ENCODE peak calls at places on chromosome X, in four cellular contexts. One of them, this sample, is unnamed.

GRCh38 chrX:103517246-103517645 is 2.0 kb downstream of the RAB40A start:
- DNase-seq in SK-N-SH: no peak
- DNase-seq in GM12878: no peak
- DNase-seq in H1: no peak
- DNase-seq in this sample: no peak

GRCh38 chrX:96314974-96315373 is 369.7 kb upstream of the DIAPH2 start:
- DNase-seq in H1: no peak
- DNase-seq in SK-N-SH: no peak
- DNase-seq in GM12878: no peak
- DNase-seq in this sample: no peak

GRCh38 chrX:34875204-34875603 is 67.4 kb upstream of the FAM47B start:
- DNase-seq in GM12878: no peak
- DNase-seq in SK-N-SH: no peak
- DNase-seq in H1: no peak
- DNase-seq in this sample: no peak

GRCh38 chrX:96621811-96622210 is 62.8 kb upstream of the DIAPH2 start:
- DNase-seq in SK-N-SH: no peak
- DNase-seq in GM12878: no peak
- DNase-seq in H1: no peak
- DNase-seq in this sample: no peak

GRCh38 chrX:10022580-10023245 is 55.6 kb downstream of the CLDN34 start:
- DNase-seq in GM12878: no peak
- DNase-seq in SK-N-SH: no peak
- DNase-seq in H1: no peak
- DNase-seq in this sample: no peak

GRCh38 chrX:56308726-56309125 is 76.6 kb downstream of the KLF8 start:
- DNase-seq in GM12878: no peak
- DNase-seq in H1: no peak
- DNase-seq in SK-N-SH: no peak
- DNase-seq in this sample: no peak

GRCh38 chrX:34638116-34638515 is 19.0 kb downstream of the TMEM47 start:
- DNase-seq in H1: no peak
- DNase-seq in GM12878: no peak
- DNase-seq in SK-N-SH: peak
- DNase-seq in this sample: peak

GRCh38 chrX:18828832-18829404 is 121.5 kb downstream of the PPEF1 start:
- DNase-seq in SK-N-SH: no peak
- DNase-seq in H1: no peak
- DNase-seq in GM12878: no peak
- DNase-seq in this sample: peak

GRCh38 chrX:31092476-31092875 is 20.6 kb upstream of the FTHL17 start:
- DNase-seq in GM12878: no peak
- DNase-seq in SK-N-SH: no peak
- DNase-seq in H1: no peak
- DNase-seq in this sample: no peak

GRCh38 chrX:111102636-111103035 is 6.6 kb downstream of the PAK3 start:
- DNase-seq in H1: no peak
- DNase-seq in SK-N-SH: no peak
- DNase-seq in GM12878: no peak
- DNase-seq in this sample: no peak

GRCh38 chrX:17377795-17378194 is 2.8 kb downstream of the NHS start:
- DNase-seq in SK-N-SH: no peak
- DNase-seq in GM12878: no peak
- DNase-seq in H1: no peak
- DNase-seq in this sample: no peak

GRCh38 chrX:111581086-111581485 is 69.6 kb downstream of the SERTM2 start:
- DNase-seq in SK-N-SH: no peak
- DNase-seq in GM12878: no peak
- DNase-seq in H1: no peak
- DNase-seq in this sample: no peak

GRCh38 chrX:54180403-54180802 is 2.7 kb downstream of the FAM120C start:
- DNase-seq in H1: no peak
- DNase-seq in GM12878: no peak
- DNase-seq in SK-N-SH: no peak
- DNase-seq in this sample: no peak

GRCh38 chrX:18883234-18883960 is 100.5 kb downstream of the PHKA2 start:
- DNase-seq in H1: no peak
- DNase-seq in GM12878: no peak
- DNase-seq in SK-N-SH: no peak
- DNase-seq in this sample: no peak

GRCh38 chrX:72110051-72110926 is 21.4 kb downstream of the RTL5 start:
- DNase-seq in H1: no peak
- DNase-seq in GM12878: no peak
- DNase-seq in SK-N-SH: no peak
- DNase-seq in this sample: no peak
- TF ChIP-seq CHD2 in H1: no peak
- TF ChIP-seq CHD2 in GM12878: no peak
- TF ChIP-seq CHD2 in SK-N-SH: no peak
- TF ChIP-seq CHD2 in this sample: no peak

GRCh38 chrX:105017641-105018040 is 202.9 kb downstream of the TEX13A start:
- DNase-seq in SK-N-SH: no peak
- DNase-seq in H1: no peak
- DNase-seq in GM12878: no peak
- DNase-seq in this sample: no peak

GRCh38 chrX:105013719-105014118 is 206.8 kb downstream of the TEX13A start:
- DNase-seq in GM12878: no peak
- DNase-seq in H1: no peak
- DNase-seq in SK-N-SH: no peak
- DNase-seq in this sample: no peak

DNA sequence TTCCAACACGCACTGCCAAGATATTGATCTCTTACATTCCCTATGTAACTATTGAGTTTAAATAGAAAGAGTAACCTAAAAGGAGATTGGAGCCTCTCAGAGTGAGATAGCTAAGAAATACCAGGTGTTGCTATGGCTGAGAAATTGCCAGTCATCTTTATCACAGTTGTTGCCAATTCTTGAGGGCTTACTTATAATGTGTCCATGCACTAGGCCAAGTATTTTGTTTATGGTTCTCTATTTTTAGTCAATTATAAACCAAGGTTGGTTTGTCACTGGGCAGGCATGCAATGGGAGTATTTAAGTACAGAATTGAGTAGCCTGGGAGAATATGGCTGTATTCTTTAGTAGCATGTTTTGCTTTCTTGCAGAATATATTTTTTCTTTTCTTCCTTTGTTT is 201.6 kb downstream of the TEX13A start:
- DNase-seq in H1: no peak
- DNase-seq in GM12878: no peak
- DNase-seq in SK-N-SH: no peak
- DNase-seq in this sample: no peak
- TF ChIP-seq YY1 in H1: no peak
- TF ChIP-seq YY1 in GM12878: no peak
- TF ChIP-seq YY1 in SK-N-SH: no peak
- TF ChIP-seq YY1 in this sample: no peak

GRCh38 chrX:118562574-118563164 is 67.1 kb downstream of the DOCK11 start:
- DNase-seq in SK-N-SH: no peak
- DNase-seq in GM12878: no peak
- DNase-seq in H1: no peak
- DNase-seq in this sample: peak

GRCh38 chrX:118560380-118560932 is 64.8 kb downstream of the DOCK11 start:
- DNase-seq in GM12878: no peak
- DNase-seq in H1: no peak
- DNase-seq in SK-N-SH: no peak
- DNase-seq in this sample: no peak

GRCh38 chrX:118565853-118566252 is 70.2 kb downstream of the DOCK11 start:
- DNase-seq in SK-N-SH: no peak
- DNase-seq in GM12878: no peak
- DNase-seq in H1: no peak
- DNase-seq in this sample: peak

GRCh38 chrX:118566359-118566758 is 70.7 kb downstream of the DOCK11 start:
- DNase-seq in GM12878: no peak
- DNase-seq in SK-N-SH: no peak
- DNase-seq in H1: no peak
- DNase-seq in this sample: no peak

DNA sequence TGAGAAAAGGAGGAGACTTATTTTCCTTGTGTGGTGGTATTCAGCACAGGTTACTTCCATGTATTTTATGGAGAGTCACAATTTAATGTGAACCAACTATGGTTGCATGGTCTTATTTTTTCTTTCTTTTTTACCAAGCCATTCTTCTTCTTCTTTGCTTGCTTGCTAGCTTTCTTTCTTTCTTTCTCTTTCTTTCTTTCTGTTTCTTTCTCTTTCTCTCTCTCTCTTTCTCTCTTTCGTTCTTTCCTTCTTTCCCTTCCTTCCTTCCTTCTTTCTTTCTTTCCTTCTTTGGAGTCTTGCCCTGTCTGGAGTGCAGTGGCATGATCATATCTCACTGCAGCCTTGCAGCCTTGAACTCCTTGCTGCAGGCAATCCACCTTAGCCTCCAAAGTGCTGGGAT is 68.9 kb downstream of the DOCK11 start:
- DNase-seq in H1: no peak
- DNase-seq in SK-N-SH: no peak
- DNase-seq in GM12878: no peak
- DNase-seq in this sample: no peak
- TF ChIP-seq CHD2 in H1: no peak
- TF ChIP-seq CHD2 in SK-N-SH: no peak
- TF ChIP-seq CHD2 in GM12878: no peak
- TF ChIP-seq CHD2 in this sample: no peak

GRCh38 chrX:84487365-84488353 is 14.6 kb downstream of the HDX start:
- DNase-seq in GM12878: peak
- DNase-seq in SK-N-SH: no peak
- DNase-seq in H1: no peak
- DNase-seq in this sample: no peak
- TF ChIP-seq YY1 in GM12878: peak
- TF ChIP-seq YY1 in SK-N-SH: no peak
- TF ChIP-seq YY1 in H1: no peak
- TF ChIP-seq YY1 in this sample: no peak

GRCh38 chrX:29587107-29587506 is 628.3 kb upstream of the MAGEB2 start:
- DNase-seq in SK-N-SH: no peak
- DNase-seq in H1: no peak
- DNase-seq in GM12878: peak
- DNase-seq in this sample: no peak
- TF ChIP-seq CHD2 in SK-N-SH: no peak
- TF ChIP-seq CHD2 in H1: no peak
- TF ChIP-seq CHD2 in GM12878: no peak
- TF ChIP-seq CHD2 in this sample: no peak

GRCh38 chrX:134482371-134482770 is 22.4 kb downstream of the HPRT1 start:
- DNase-seq in H1: no peak
- DNase-seq in SK-N-SH: no peak
- DNase-seq in GM12878: no peak
- DNase-seq in this sample: no peak

GRCh38 chrX:134478374-134478773 is 18.4 kb downstream of the HPRT1 start:
- DNase-seq in GM12878: no peak
- DNase-seq in H1: no peak
- DNase-seq in SK-N-SH: no peak
- DNase-seq in this sample: no peak

GRCh38 chrX:134481339-134481738 is 21.4 kb downstream of the HPRT1 start:
- DNase-seq in H1: no peak
- DNase-seq in SK-N-SH: no peak
- DNase-seq in GM12878: no peak
- DNase-seq in this sample: no peak

GRCh38 chrX:134480061-134480460 is 20.1 kb downstream of the HPRT1 start:
- DNase-seq in GM12878: no peak
- DNase-seq in SK-N-SH: no peak
- DNase-seq in H1: no peak
- DNase-seq in this sample: no peak

GRCh38 chrX:134484039-134484438 is 24.1 kb downstream of the HPRT1 start:
- DNase-seq in H1: no peak
- DNase-seq in GM12878: no peak
- DNase-seq in SK-N-SH: peak
- DNase-seq in this sample: peak
- TF ChIP-seq YY1 in H1: no peak
- TF ChIP-seq YY1 in GM12878: no peak
- TF ChIP-seq YY1 in SK-N-SH: no peak
- TF ChIP-seq YY1 in this sample: no peak

GRCh38 chrX:109732319-109732779 is 708 bp downstream of the ACSL4 start:
- DNase-seq in SK-N-SH: peak
- DNase-seq in GM12878: no peak
- DNase-seq in H1: peak
- DNase-seq in this sample: peak
- TF ChIP-seq CHD2 in SK-N-SH: no peak
- TF ChIP-seq CHD2 in GM12878: no peak
- TF ChIP-seq CHD2 in H1: no peak
- TF ChIP-seq CHD2 in this sample: no peak

GRCh38 chrX:40061871-40062524 is 35.8 kb downstream of the BCOR start:
- DNase-seq in GM12878: no peak
- DNase-seq in H1: no peak
- DNase-seq in SK-N-SH: no peak
- DNase-seq in this sample: no peak
- TF ChIP-seq YY1 in GM12878: no peak
- TF ChIP-seq YY1 in H1: no peak
- TF ChIP-seq YY1 in SK-N-SH: no peak
- TF ChIP-seq YY1 in this sample: no peak